ENCODE peak calls at places on chromosomes 1 and 21, in four cellular contexts. F, A, E and T are unnamed samples.

GRCh38 chr21:35578350-35578782 is 482.0 kb downstream of the SETD4 start:
- DNase-seq in F (no peak), A (no peak), E (no peak), T (no peak)

GRCh38 chr1:241513378-241513777 is 6.2 kb downstream of the FH start:
- DNase-seq in F (no peak), A (no peak), E (no peak), T (no peak)

GRCh38 chr1:64848812-64849211 is 103.9 kb downstream of the RAVER2 start:
- DNase-seq in F (no peak), A (no peak), E (no peak), T (no peak)

GRCh38 chr1:8185400-8185799 is 132.5 kb upstream of the SLC45A1 start:
- DNase-seq in F (no peak), A (no peak), E (no peak), T (no peak)

GRCh38 chr1:154325583-154326545 is 539 bp downstream of the ATP8B2 start:
- DNase-seq in F (peak), A (no peak), E (peak), T (peak)

GRCh38 chr1:93615201-93616150 is 66.2 kb downstream of the BCAR3 start:
- DNase-seq in F (peak), A (no peak), E (peak), T (peak)

GRCh38 chr1:9373614-9374013 is 80.9 kb downstream of the SPSB1 start:
- DNase-seq in F (no peak), A (no peak), E (no peak), T (no peak)

GRCh38 chr1:11749203-11749689 is 12.7 kb upstream of the C1orf167 start:
- DNase-seq in F (peak), A (no peak), E (peak), T (peak)

GRCh38 chr1:150507912-150508864 is at the start of gene ECM1:
- DNase-seq in F (peak), A (no peak), E (no peak), T (peak)

GRCh38 chr1:2197732-2198165 is 3.2 kb upstream of the FAAP20 start:
- DNase-seq in F (no peak), A (no peak), E (no peak), T (peak)

GRCh38 chr1:23867542-23867952 is 543 bp downstream of the FUCA1 start:
- DNase-seq in F (no peak), A (no peak), E (no peak), T (peak)

GRCh38 chr1:67596674-67597073 is 88.3 kb upstream of the GADD45A start:
- DNase-seq in F (no peak), A (no peak), E (no peak), T (no peak)

GRCh38 chr1:17244826-17245740 is 3.8 kb upstream of the PADI3 start:
- DNase-seq in F (no peak), A (no peak), E (no peak), T (no peak)

GRCh38 chr1:17475729-17476128 is 36.3 kb upstream of the RCC2 start:
- DNase-seq in F (peak), A (no peak), E (no peak), T (no peak)

GRCh38 chr1:65924471-65924870 is 131.8 kb downstream of the PDE4B start:
- DNase-seq in F (no peak), A (no peak), E (no peak), T (no peak)

GRCh38 chr1:73909043-73909567 is 288.9 kb downstream of the LRRIQ3 start:
- DNase-seq in F (no peak), A (no peak), E (no peak), T (no peak)

GRCh38 chr1:39105841-39106765 is 80.0 kb downstream of the NDUFS5 start:
- DNase-seq in F (peak), A (no peak), E (peak), T (peak)

GRCh38 chr1:36717431-36717830 is 234.7 kb upstream of the CSF3R start:
- DNase-seq in F (no peak), A (no peak), E (no peak), T (no peak)

GRCh38 chr1:94298861-94299260 is 61.5 kb upstream of the ARHGAP29 start:
- DNase-seq in F (no peak), A (no peak), E (peak), T (no peak)

GRCh38 chr1:52403566-52404115 is 582 bp downstream of the ORC1 start:
- DNase-seq in F (peak), A (peak), E (peak), T (peak)

GRCh38 chr1:6969106-6969505 is 183.9 kb downstream of the CAMTA1 start:
- DNase-seq in F (no peak), A (no peak), E (no peak), T (no peak)

GRCh38 chr1:160354388-160354985 is 11.3 kb downstream of the NCSTN start:
- DNase-seq in F (peak), A (no peak), E (peak), T (peak)

GRCh38 chr1:226381226-226381998 is 26.5 kb downstream of the PARP1 start:
- DNase-seq in F (no peak), A (no peak), E (no peak), T (no peak)

GRCh38 chr21:35491920-35492678 is 443.0 kb upstream of the RUNX1 start:
- DNase-seq in F (no peak), A (no peak), E (no peak), T (no peak)

GRCh38 chr1:214296860-214297699 is 16.1 kb downstream of the SMYD2 start:
- DNase-seq in F (no peak), A (no peak), E (no peak), T (no peak)

GRCh38 chr1:184866991-184867788 is 107.1 kb downstream of the NIBAN1 start:
- DNase-seq in F (no peak), A (no peak), E (no peak), T (no peak)

GRCh38 chr1:186502087-186502486 is 41.2 kb upstream of the PDC start:
- DNase-seq in F (no peak), A (no peak), E (no peak), T (no peak)

GRCh38 chr1:23591460-23592208 is 32.3 kb upstream of the ID3 start:
- DNase-seq in F (peak), A (no peak), E (peak), T (peak)

GRCh38 chr1:20229191-20229590 is 42.9 kb upstream of the PLA2G2C start:
- DNase-seq in F (no peak), A (no peak), E (no peak), T (no peak)

DNA sequence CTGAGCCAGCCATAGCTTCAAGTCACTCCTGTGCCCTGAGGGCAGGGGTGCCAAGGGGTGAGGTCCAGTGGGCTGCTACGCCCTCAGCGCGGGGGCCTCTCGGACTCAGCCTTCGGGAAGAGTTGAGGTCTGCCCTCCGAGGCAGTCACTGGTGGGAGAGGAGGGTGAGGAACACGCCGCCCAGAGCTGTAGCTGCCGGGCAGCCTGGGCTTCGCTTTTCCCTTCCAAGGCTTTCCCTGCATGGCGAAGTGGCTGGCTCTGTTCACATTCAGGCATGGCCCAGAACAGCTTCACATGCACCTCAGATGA is 43.0 kb upstream of the C1orf174 start:
- DNase-seq in F (no peak), A (no peak), E (no peak), T (no peak)
- TF ChIP-seq RNF2 in F (no peak), A (no peak), E (no peak), T (no peak)

GRCh38 chr1:117735045-117735992 is 129.5 kb downstream of the TENT5C start:
- DNase-seq in F (peak), A (no peak), E (peak), T (no peak)
- TF ChIP-seq RNF2 in F (no peak), A (no peak), E (no peak), T (no peak)

GRCh38 chr1:145858937-145859490 is at the start of gene PIAS3:
- DNase-seq in F (peak), A (peak), E (peak), T (peak)

GRCh38 chr1:145857170-145857569 is 1.7 kb downstream of the PIAS3 start:
- DNase-seq in F (no peak), A (no peak), E (no peak), T (no peak)

GRCh38 chr1:145858238-145858936 is 494 bp downstream of the PIAS3 start:
- DNase-seq in F (peak), A (peak), E (no peak), T (peak)

GRCh38 chr1:145859491-145860159 is 744 bp upstream of the PIAS3 start:
- DNase-seq in F (peak), A (peak), E (peak), T (peak)

DNA sequence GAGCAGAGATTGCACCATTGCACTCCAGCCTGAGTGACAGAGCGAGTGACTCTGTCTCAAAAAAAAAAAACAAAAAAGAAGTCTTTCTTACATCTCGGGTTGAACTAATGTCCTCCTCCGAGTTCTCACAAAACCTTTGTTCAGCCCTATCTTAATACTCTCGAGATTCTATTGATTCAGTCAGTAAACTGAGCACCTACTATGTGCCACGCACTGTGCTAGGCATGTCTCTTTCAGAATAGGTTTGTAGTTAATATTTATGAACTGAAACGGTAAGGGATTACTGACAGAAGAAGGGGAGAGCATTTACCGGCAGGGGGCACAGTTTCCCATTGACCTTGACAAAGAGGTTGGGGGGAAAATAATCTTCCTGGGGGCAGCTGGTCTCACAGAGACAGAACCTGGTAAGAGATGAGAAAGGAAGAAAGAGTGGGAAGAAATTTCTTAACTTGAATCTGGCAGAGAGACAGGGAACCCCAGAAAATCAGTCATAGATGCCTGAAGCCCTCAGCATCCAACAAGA is 3.4 kb downstream of the PIAS3 start:
- DNase-seq in F (no peak), A (no peak), E (no peak), T (no peak)
- TF ChIP-seq RNF2 in F (no peak), A (no peak), E (no peak), T (no peak)

GRCh38 chr21:25179116-25179515 is 428.2 kb downstream of the MRPL39 start:
- DNase-seq in F (no peak), A (no peak), E (no peak), T (no peak)
- TF ChIP-seq RNF2 in F (no peak), A (no peak), E (no peak), T (no peak)

GRCh38 chr21:39913651-39914145 is 46.5 kb downstream of the PCP4 start:
- DNase-seq in F (no peak), A (no peak), E (no peak), T (no peak)

GRCh38 chr21:39911792-39912191 is 44.6 kb downstream of the PCP4 start:
- DNase-seq in F (no peak), A (no peak), E (no peak), T (no peak)

GRCh38 chr21:39911286-39911685 is 44.0 kb downstream of the PCP4 start:
- DNase-seq in F (no peak), A (no peak), E (no peak), T (peak)

GRCh38 chr21:39904457-39904856 is 37.2 kb downstream of the PCP4 start:
- DNase-seq in F (no peak), A (no peak), E (no peak), T (no peak)

GRCh38 chr21:39908265-39908923 is 41.2 kb downstream of the PCP4 start:
- DNase-seq in F (no peak), A (no peak), E (no peak), T (no peak)
- TF ChIP-seq RNF2 in F (no peak), A (no peak), E (no peak), T (no peak)

GRCh38 chr1:97489834-97490233 is 431.0 kb downstream of the DPYD start:
- DNase-seq in F (peak), A (no peak), E (peak), T (no peak)

DNA sequence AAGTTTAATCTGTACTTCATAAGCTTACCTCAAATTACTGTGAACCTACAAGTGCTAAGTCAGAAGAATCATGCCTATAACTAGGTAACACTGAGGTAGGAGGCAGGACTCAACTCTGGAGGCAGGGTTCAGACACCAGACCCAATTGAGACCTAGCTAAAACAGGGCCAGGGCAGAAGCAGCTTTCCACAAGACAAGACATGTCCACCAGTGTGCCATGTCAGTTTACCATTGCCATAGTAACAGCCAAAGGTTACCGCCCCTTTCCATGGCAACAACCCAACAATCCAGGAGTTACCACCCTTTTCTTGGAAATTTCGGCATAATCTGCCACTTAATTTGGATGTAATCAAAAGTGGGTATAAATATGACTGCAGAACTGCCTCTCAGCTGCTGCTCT is 432.3 kb downstream of the DPYD start:
- DNase-seq in F (peak), A (no peak), E (no peak), T (no peak)
- TF ChIP-seq RNF2 in F (no peak), A (no peak), E (no peak), T (no peak)

DNA sequence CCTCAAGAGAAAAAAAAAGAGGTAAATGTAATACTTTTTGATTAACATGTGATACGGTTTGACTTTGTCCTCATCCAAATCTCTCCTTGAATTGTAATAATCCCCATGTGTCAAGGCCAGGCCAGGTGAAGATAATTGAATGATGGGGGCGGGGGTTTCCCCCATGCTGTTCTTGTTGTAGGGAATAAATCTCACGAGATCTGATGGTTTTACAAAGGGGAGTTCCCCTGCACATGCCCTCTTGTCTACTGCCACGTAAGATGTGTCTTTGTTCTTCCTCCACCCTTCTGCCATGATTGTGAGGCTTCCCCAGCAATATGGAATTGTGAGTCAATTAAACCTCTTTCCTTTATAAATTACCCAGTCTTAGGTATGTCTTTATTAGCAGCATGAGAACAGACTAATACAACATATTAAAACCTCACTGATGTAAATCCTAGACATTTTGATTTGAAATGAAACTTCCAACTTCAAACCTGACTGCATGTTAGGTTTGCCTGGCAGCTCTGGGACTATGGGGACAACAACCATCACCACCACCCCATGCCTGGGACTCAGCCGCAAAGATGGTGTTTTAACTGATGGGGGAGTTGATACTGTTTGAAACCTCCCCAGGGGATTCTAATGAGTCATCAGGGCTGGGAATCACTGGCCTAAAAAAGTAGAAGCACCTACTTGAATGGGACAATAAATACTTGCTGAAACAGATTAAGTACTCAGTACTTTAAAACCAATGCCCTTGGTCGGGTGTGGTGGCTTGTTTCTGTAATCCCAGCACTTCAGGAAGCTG is 32.8 kb upstream of the BACH1 start:
- DNase-seq in F (no peak), A (no peak), E (no peak), T (no peak)
- TF ChIP-seq RNF2 in F (no peak), A (no peak), E (no peak), T (no peak)

GRCh38 chr1:234206651-234207284 is 166.5 kb upstream of the COA6 start:
- DNase-seq in F (peak), A (no peak), E (peak), T (no peak)
- TF ChIP-seq RNF2 in F (no peak), A (no peak), E (no peak), T (no peak)

GRCh38 chr1:201008666-201009360 is 14.7 kb downstream of the KIF21B start:
- DNase-seq in F (no peak), A (no peak), E (no peak), T (no peak)
- TF ChIP-seq RNF2 in F (no peak), A (no peak), E (no peak), T (no peak)